ENCODE peak calls at places on chromosomes 4 and X, in four cellular contexts. G, N, B and L are unnamed samples.

GRCh38 chr4:146506272-146506671 is 15.5 kb downstream of the SLC10A7 start:
- DNase-seq in N (no peak), B (no peak), G (no peak), L (no peak)

GRCh38 chrX:281166-281999 is at the start of gene PLCXD1:
- DNase-seq in G (peak), B (peak), N (peak), L (peak)

GRCh38 chr4:183449193-183449888 is 4.9 kb downstream of the CDKN2AIP start:
- DNase-seq in N (no peak), G (no peak), B (no peak), L (no peak)

GRCh38 chr4:42627887-42628646 is 28.8 kb downstream of the ATP8A1 start:
- DNase-seq in N (peak), G (no peak), B (no peak), L (no peak)

GRCh38 chr4:185470503-185471195 is 884 bp downstream of the CCDC110 start:
- DNase-seq in B (peak), N (peak), G (peak), L (peak)

GRCh38 chrX:16711219-16712115 is 1.0 kb downstream of the CTPS2 start:
- DNase-seq in N (peak), B (peak), G (no peak), L (peak)

GRCh38 chrX:44152867-44153266 is 179.7 kb upstream of the NDP start:
- DNase-seq in G (no peak), B (no peak), N (no peak), L (no peak)

GRCh38 chr4:55272576-55272975 is 73.5 kb upstream of the SRD5A3 start:
- DNase-seq in G (no peak), B (no peak), N (no peak), L (no peak)

GRCh38 chrX:13283512-13283911 is 36.3 kb downstream of the ATXN3L start:
- DNase-seq in G (peak), B (no peak), N (peak), L (no peak)

DNA sequence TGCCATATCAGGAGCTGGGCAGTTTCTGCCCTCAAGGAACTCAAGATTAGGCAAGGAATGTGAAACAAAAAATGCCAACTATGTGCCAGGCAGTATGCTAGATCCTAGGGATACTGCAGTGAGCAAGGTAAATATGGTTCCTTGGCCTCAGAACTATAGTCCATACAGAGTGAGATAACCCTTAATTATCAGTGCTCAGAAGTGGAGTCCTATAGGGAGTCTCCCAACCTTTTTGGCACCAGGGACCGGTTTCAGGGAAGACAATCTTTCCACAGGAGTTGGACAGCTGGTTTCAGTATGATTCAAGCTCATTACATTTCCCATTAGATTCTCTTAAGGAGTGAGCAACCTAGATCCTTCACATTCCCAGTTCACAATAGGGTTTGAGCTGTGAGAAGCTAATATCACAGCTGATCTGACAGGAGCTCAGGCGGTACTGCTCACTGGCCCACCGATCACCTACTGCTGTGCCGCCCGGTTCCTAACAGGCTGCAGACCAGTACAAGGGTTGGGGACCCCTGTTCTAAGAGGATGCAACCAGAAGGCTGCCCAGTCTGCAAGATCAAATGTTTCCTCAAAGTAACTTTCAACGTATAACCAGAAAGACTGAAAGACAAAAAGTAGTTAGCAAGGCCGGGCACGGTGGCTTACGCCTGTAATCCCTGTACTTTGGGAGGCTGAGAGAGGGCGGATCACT is 1.7 kb upstream of the SRP72 start:
- DNase-seq in N (no peak), B (no peak), G (peak), L (no peak)
- H3K4me3 ChIP-seq in N (peak), B (peak), G (peak), L (peak)

GRCh38 chrX:24090300-24091200 is 35.8 kb downstream of the EIF2S3 start:
- DNase-seq in N (no peak), G (no peak), B (no peak), L (no peak)
- TF ChIP-seq EZH2phosphoT487 in N (no peak), G (no peak), B (no peak), L (no peak)

GRCh38 chr4:2789801-2790582 is 2.9 kb upstream of the SH3BP2 start:
- DNase-seq in G (no peak), N (no peak), B (peak), L (peak)

GRCh38 chr4:2792711-2793577 is at the start of gene SH3BP2:
- DNase-seq in B (peak), G (peak), N (peak), L (peak)

GRCh38 chr4:2790583-2791517 is 2.0 kb upstream of the SH3BP2 start:
- DNase-seq in B (peak), N (no peak), G (no peak), L (peak)

GRCh38 chr4:2792396-2792710 is 532 bp upstream of the SH3BP2 start:
- DNase-seq in N (no peak), G (no peak), B (no peak), L (peak)

GRCh38 chr4:2791518-2792395 is 1.1 kb upstream of the SH3BP2 start:
- DNase-seq in B (peak), N (no peak), G (peak), L (peak)
- H3K27ac ChIP-seq in B (no peak), N (no peak), G (no peak), L (peak)

GRCh38 chr4:164765096-164765495 is 11.2 kb downstream of the SMIM31 start:
- DNase-seq in B (no peak), N (no peak), G (no peak), L (no peak)
- H3K4me3 ChIP-seq in B (no peak), N (no peak), G (no peak), L (no peak)

DNA sequence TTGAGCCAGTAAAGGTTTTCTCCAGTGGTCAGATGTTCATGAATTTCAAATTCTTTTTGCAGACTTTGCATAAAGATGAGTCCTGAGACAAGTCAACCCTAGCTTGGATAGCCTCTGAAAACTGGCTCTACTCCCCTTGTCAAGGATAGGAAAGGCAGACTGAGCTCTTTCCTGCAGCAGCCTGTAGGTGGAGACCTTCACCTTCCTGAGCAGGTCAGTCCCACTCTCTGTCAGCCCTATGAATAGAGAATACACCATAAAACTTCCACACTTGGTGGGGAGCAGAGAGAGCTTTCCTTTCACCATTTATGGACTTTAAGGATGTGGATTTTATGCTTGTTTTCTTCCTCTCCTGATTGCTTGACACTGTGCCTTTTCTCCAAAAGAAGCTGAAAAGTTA is 41.9 kb downstream of the PCDH19 start:
- DNase-seq in G (peak), B (peak), N (peak), L (peak)
- TF ChIP-seq EZH2phosphoT487 in G (no peak), B (no peak), N (no peak), L (no peak)

GRCh38 chr4:1395941-1396805 is 10.1 kb downstream of the NKX1-1 start:
- DNase-seq in B (peak), G (no peak), N (no peak), L (no peak)
- H3K27ac ChIP-seq in B (no peak), G (no peak), N (no peak), L (no peak)

DNA sequence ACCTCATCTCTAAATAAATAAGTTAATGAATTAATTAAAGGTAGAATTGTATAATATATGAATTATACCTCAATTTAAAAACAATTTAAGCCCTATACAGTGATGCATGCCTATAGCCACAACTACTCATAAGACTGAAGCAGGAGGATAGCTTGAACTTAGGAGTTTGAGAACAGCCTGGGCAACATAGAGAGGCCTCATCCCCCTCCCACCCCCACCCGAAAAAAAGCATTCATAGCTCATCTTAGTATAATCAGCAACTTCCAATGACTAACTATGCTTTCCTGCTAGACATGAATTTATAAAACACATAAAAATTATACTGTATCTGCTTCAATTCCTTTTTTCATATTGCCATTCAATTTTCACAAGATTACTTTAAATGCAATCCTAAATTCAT is 1.6 kb downstream of the LRBA start:
- DNase-seq in G (no peak), B (no peak), N (peak), L (no peak)
- H3K4me3 ChIP-seq in G (peak), B (peak), N (peak), L (peak)

GRCh38 chr4:39036172-39036571 is 4.0 kb upstream of the TMEM156 start:
- DNase-seq in G (no peak), N (no peak), B (no peak), L (no peak)
- TF ChIP-seq EZH2phosphoT487 in G (no peak), N (no peak), B (no peak), L (no peak)